ENCODE peak calls at places on chromosomes 7 and 10, in five cellular contexts. Y is Panc1; R is naive thymus-derived CD4-positive, alpha-beta T cell; S is aorta; V is PC-3. D is an unnamed sample. For H3K27me3 and H3K9me3, the result is how much of the 10 kb centered on the place peaks cover.

GRCh38 chr7:93165447-93165846 is 17.3 kb upstream of the SAMD9L start:
- DNase-seq in Y (no peak), R (no peak), S (no peak), V (no peak), D (no peak)

GRCh38 chr7:46715579-46715978 is 794.5 kb upstream of the IGFBP3 start:
- DNase-seq in Y (no peak), R (no peak), S (no peak), V (no peak), D (no peak)

GRCh38 chr10:32954545-32955298 is 3.3 kb downstream of the ITGB1 start:
- DNase-seq in Y (no peak), R (no peak), S (no peak), V (peak), D (no peak)

GRCh38 chr7:111919690-111920179 is 286.5 kb downstream of the DOCK4 start:
- DNase-seq in Y (no peak), R (no peak), S (no peak), V (peak), D (no peak)

GRCh38 chr10:69578508-69578991 is 5.3 kb upstream of the NEUROG3 start:
- DNase-seq in Y (no peak), R (no peak), S (no peak), V (no peak), D (no peak)

GRCh38 chr7:127652333-127653248 is 597 bp downstream of the SND1 start:
- DNase-seq in Y (no peak), R (no peak), S (no peak), V (peak), D (no peak)

GRCh38 chr10:5499493-5499800 is at the start of gene CALML5:
- DNase-seq in Y (no peak), R (no peak), S (no peak), V (no peak), D (no peak)

GRCh38 chr10:99834410-99834809 is 52.0 kb downstream of the ABCC2 start:
- DNase-seq in Y (no peak), R (no peak), S (no peak), V (peak), D (peak)

GRCh38 chr7:135385209-135385608 is 124.7 kb downstream of the CNOT4 start:
- DNase-seq in Y (no peak), R (no peak), S (no peak), V (peak), D (no peak)

GRCh38 chr7:22801907-22802306 is 20.7 kb downstream of the TOMM7 start:
- DNase-seq in Y (no peak), R (no peak), S (no peak), V (no peak), D (no peak)
- H3K4me3 ChIP-seq in Y (no peak), R (no peak), S (no peak), V (no peak), D (no peak)

GRCh38 chr10:81876253-81876731 is 1.3 kb downstream of the NRG3 start:
- DNase-seq in Y (no peak), R (no peak), S (no peak), V (no peak), D (no peak)
- H3K27me3 ChIP-seq in Y (under half), R (under half), S (under half), V (under half), D (under half)

DNA sequence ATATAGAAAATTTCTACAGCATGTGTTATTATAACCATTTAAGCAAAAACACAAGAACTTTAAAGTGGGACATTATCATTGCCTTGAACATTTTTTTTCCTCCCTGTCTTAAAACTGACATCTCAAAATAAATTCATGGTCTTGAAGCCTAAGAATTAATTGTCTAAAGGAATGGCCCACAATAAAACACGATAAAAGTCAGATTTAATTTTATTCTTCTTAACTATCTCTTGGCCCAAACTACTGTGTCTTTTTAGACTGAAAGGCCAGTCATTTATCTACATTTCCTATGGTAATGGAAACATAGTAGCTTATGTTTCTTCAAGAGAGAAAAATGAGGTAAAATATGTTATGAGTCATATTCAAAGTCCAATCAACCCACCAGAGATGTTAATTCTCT is 24.4 kb upstream of the ETV1 start:
- DNase-seq in Y (no peak), R (no peak), S (no peak), V (no peak), D (no peak)
- H3K9me3 ChIP-seq in Y (under half), R (under half), S (under half), V (under half), D (under half)

GRCh38 chr7:24395512-24395911 is 111.5 kb downstream of the NPY start:
- DNase-seq in Y (no peak), R (no peak), S (no peak), V (no peak), D (no peak)

GRCh38 chr7:24392774-24393173 is 108.8 kb downstream of the NPY start:
- DNase-seq in Y (no peak), R (no peak), S (no peak), V (no peak), D (no peak)

GRCh38 chr7:24388212-24388611 is 104.2 kb downstream of the NPY start:
- DNase-seq in Y (no peak), R (no peak), S (no peak), V (no peak), D (no peak)

DNA sequence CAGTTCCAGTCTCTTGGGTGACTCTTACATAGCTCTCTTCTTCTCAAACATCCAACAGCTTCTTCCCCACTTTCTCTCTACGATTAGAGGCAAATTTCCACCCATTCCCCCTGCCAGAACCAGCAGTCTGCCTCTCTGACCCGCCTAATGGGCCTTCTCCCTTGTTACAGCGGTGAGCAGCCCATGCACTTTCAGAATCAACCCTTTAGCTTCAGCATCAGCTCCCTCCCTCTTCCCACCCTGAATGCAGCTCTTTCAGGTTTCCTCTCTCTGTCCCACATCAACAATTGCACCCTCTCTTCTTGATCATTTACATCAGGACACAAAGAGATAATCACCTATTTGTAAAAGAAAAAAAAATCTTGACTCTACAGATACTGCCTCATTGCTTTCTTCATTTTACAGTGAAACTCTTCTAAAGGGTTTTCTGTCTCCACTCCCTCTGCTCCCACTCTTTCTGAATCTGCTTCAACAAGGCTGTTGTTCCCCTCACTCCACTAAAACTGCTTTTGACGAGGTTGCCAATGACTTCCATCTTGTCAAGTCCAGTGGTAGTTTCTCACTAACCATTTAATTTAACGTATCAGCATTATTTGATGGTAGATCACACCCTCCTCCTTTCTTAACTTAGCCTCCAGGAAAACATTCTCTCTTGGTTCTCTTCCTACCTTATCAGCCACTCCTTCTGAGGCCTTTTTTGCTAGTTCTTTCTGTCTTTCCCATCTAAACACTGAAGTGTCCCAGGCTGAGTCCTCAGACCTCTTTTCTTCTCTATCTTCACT is 106.6 kb downstream of the NPY start:
- DNase-seq in Y (no peak), R (no peak), S (no peak), V (no peak), D (no peak)
- H3K4me3 ChIP-seq in Y (no peak), R (no peak), S (no peak), V (no peak), D (no peak)

GRCh38 chr10:89480047-89480446 is 55.3 kb downstream of the SLC16A12 start:
- DNase-seq in Y (no peak), R (no peak), S (no peak), V (no peak), D (peak)

GRCh38 chr10:89478739-89479116 is 56.7 kb downstream of the SLC16A12 start:
- DNase-seq in Y (no peak), R (no peak), S (no peak), V (no peak), D (no peak)

GRCh38 chr10:89479255-89479654 is 56.1 kb downstream of the SLC16A12 start:
- DNase-seq in Y (no peak), R (no peak), S (no peak), V (no peak), D (no peak)

GRCh38 chr10:89478085-89478738 is 57.2 kb downstream of the SLC16A12 start:
- DNase-seq in Y (no peak), R (no peak), S (no peak), V (no peak), D (no peak)

DNA sequence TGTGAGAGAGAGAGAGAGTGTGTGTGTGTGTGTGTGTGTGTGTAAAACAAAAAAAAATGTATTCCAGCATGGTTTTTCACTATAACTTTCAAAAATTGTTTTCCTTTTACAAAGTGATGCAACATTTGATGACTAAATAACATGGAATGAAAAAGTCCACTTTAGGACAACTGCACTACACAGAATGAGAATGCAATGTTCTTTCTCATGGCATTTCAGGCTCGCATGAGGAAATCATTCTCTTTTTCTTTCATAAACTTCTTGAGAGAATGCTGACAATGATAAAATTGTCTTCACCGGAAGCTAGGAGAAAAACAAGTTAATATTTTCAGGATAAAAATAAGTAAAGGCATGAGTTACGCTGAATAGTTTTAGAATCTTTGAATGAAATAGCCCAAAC is 53.7 kb downstream of the SLC16A12 start:
- DNase-seq in Y (no peak), R (no peak), S (no peak), V (peak), D (no peak)
- H3K27me3 ChIP-seq in Y (under half), R (under half), S (under half), V (under half), D (under half)

GRCh38 chr7:157829491-157829890 is 492.7 kb downstream of the DNAJB6 start:
- DNase-seq in Y (no peak), R (no peak), S (peak), V (no peak), D (no peak)
- H3K9me3 ChIP-seq in Y (under half), R (under half), S (under half), V (under half), D (under half)

GRCh38 chr7:74092321-74092963 is 8.8 kb downstream of the LIMK1 start:
- DNase-seq in Y (no peak), R (no peak), S (no peak), V (no peak), D (no peak)
- H3K4me3 ChIP-seq in Y (no peak), R (no peak), S (no peak), V (no peak), D (no peak)

GRCh38 chr10:6878067-6878412 is 298.0 kb upstream of the PRKCQ start:
- DNase-seq in Y (no peak), R (no peak), S (no peak), V (no peak), D (peak)
- H3K27me3 ChIP-seq in Y (under half), R (under half), S (under half), V (under half), D (under half)

GRCh38 chr7:158194365-158194900 is 393.2 kb downstream of the PTPRN2 start:
- DNase-seq in Y (no peak), R (no peak), S (no peak), V (no peak), D (no peak)
- H3K9me3 ChIP-seq in Y (under half), R (under half), S (under half), V (under half), D (under half)

D was measured in MG63.